ENCODE peak calls at places on chromosomes 11 and 22, in ten cellular contexts. A is Peyer's patch, N is colonic mucosa, H is ovary, D is sigmoid colon, V is tibial artery, F is neural progenitor cell, L is endothelial cell of umbilical vein, Z is heart right ventricle, C is AG04450. U is an unnamed sample.

GRCh38 chr11:12813371-12814225 is 139.4 kb downstream of the TEAD1 start:
- DNase-seq in A (no peak), N (peak; percentile 43), H (peak; percentile 83), D (peak; percentile 87), V (no peak), F (no peak), L (peak; percentile 17), Z (peak; percentile 24), C (peak; percentile 69), U (no peak)

GRCh38 chr22:19785461-19786263 is 25.1 kb downstream of the TBX1 start:
- DNase-seq in A (no peak), N (no peak), H (no peak), D (no peak), V (no peak), F (no peak), L (no peak), Z (no peak), C (no peak), U (no peak)

GRCh38 chr11:86592047-86592564 is 80.3 kb downstream of the ME3 start:
- DNase-seq in A (no peak), N (no peak), H (no peak), D (no peak), V (no peak), F (no peak), L (peak; percentile 71), Z (no peak), C (no peak), U (no peak)

GRCh38 chr11:77407613-77408012 is 66.3 kb downstream of the PAK1 start:
- DNase-seq in A (peak; percentile 85), N (peak; percentile 85), H (no peak), D (no peak), V (no peak), F (no peak), L (peak; percentile 96), Z (no peak), C (peak; percentile 41), U (no peak)

GRCh38 chr11:47667135-47667534 is 24.8 kb upstream of the MTCH2 start:
- DNase-seq in A (no peak), N (no peak), H (peak; percentile 40), D (peak; percentile 18), V (no peak), F (no peak), L (no peak), Z (no peak), C (no peak), U (no peak)

GRCh38 chr22:39985383-39986045 is 9.2 kb upstream of the FAM83F start:
- DNase-seq in A (peak; percentile 55), N (peak; percentile 60), H (no peak), D (no peak), V (no peak), F (no peak), L (no peak), Z (no peak), C (no peak), U (no peak)

GRCh38 chr11:128894685-128895084 is 3.5 kb downstream of the KCNJ5 start:
- DNase-seq in A (peak; percentile 52), N (peak; percentile 69), H (peak; percentile 57), D (peak; percentile 53), V (no peak), F (no peak), L (peak; percentile 25), Z (peak; percentile 72), C (no peak), U (peak; percentile 94)

GRCh38 chr11:124900464-124900863 is 2.8 kb upstream of the ROBO4 start:
- DNase-seq in A (no peak), N (no peak), H (no peak), D (peak; percentile 71), V (peak; percentile 46), F (no peak), L (peak; percentile 75), Z (no peak), C (peak; percentile 68), U (no peak)

GRCh38 chr22:46052801-46053562 is 76.0 kb upstream of the WNT7B start:
- DNase-seq in A (peak; percentile 69), N (peak; percentile 71), H (peak; percentile 45), D (peak; percentile 78), V (peak; percentile 55), F (no peak), L (peak; percentile 58), Z (peak; percentile 59), C (no peak), U (peak; percentile 82)

GRCh38 chr22:45237065-45237990 is 3.4 kb downstream of the KIAA0930 start:
- DNase-seq in A (no peak), N (no peak), H (no peak), D (no peak), V (no peak), F (no peak), L (no peak), Z (no peak), C (no peak), U (no peak)

GRCh38 chr11:12085371-12086251 is 24.8 kb upstream of the MICAL2 start:
- DNase-seq in A (peak; percentile 37), N (no peak), H (no peak), D (no peak), V (no peak), F (no peak), L (no peak), Z (no peak), C (no peak), U (no peak)

GRCh38 chr22:50677493-50678217 is 5.0 kb downstream of the SHANK3 start:
- DNase-seq in A (peak; percentile 37), N (no peak), H (no peak), D (no peak), V (no peak), F (no peak), L (no peak), Z (no peak), C (no peak), U (no peak)

GRCh38 chr22:46113910-46114517 is 36.3 kb upstream of the PPARA start:
- DNase-seq in A (no peak), N (no peak), H (no peak), D (peak; percentile 89), V (no peak), F (no peak), L (no peak), Z (peak; percentile 64), C (no peak), U (no peak)

GRCh38 chr11:71184421-71185210 is 67.8 kb downstream of the SHANK2 start:
- DNase-seq in A (peak; percentile 9), N (no peak), H (no peak), D (peak; percentile 48), V (peak; percentile 7), F (no peak), L (no peak), Z (no peak), C (no peak), U (no peak)

GRCh38 chr11:3916962-3917361 is 61.5 kb downstream of the STIM1 start:
- DNase-seq in A (no peak), N (peak; percentile 57), H (no peak), D (no peak), V (no peak), F (no peak), L (no peak), Z (no peak), C (no peak), U (no peak)

DNA sequence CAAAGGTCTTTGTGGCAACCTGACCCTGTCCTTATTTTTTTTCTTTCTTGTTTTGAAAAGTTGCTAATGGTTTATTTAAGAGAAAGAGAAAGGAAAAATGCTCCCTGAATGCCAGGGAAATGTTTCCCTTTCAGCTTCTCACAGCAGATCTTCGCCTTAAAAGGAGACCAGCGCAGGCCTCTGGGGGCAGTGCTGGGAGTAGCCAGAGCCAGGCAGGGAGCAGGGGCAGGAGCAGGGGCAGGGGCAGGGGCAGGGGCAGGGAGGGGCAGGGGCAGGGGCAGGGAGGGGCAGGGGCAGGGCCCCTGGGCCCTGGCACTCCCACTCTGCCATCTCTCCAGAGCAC is 5.1 kb downstream of the MOB2 start:
- DNase-seq in A (no peak), N (no peak), H (no peak), D (peak; percentile 86), V (peak; percentile 51), F (peak; percentile 42), L (no peak), Z (no peak), C (no peak), U (no peak)
- H3K27ac ChIP-seq in A (peak overlapping the region; percentile 65), N (peak overlapping the region; percentile 32), H (peak overlapping the region; percentile 51), D (peak overlapping the region; percentile 93), V (peak overlapping the region; percentile 96), F (no peak overlapping the region), L (no peak overlapping the region), Z (no peak overlapping the region), C (no peak overlapping the region), U (no peak overlapping the region)

GRCh38 chr11:120326228-120326627 is 1.1 kb downstream of the TLCD5 start:
- DNase-seq in A (no peak), N (no peak), H (no peak), D (no peak), V (no peak), F (no peak), L (no peak), Z (no peak), C (no peak), U (no peak)
- H3K4me3 ChIP-seq in A (no peak overlapping the region), N (no peak overlapping the region), H (peak overlapping the region; percentile 80), D (no peak overlapping the region), V (peak overlapping the region; percentile 90), F (peak overlapping the region; percentile 86), L (no peak overlapping the region), Z (peak overlapping the region; percentile 70), C (peak overlapping the region; percentile 70), U (no peak overlapping the region)

GRCh38 chr11:120801801-120802689 is 221.9 kb upstream of the TBCEL start:
- DNase-seq in A (peak; percentile 79), N (peak; percentile 65), H (peak; percentile 60), D (peak; percentile 72), V (peak; percentile 41), F (peak; percentile 82), L (peak; percentile 58), Z (peak; percentile 44), C (peak; percentile 15), U (peak; percentile 86)
- TF ChIP-seq CTCF in A (peak; percentile 56), N (peak; percentile 92), H (peak; percentile 74), D (peak; percentile 91), V (peak; percentile 84), F (peak; percentile 87), L (peak; percentile 91), Z (peak; percentile 72), C (peak; percentile 95), U (peak; percentile 95)

GRCh38 chr22:38419864-38420172 is 35.2 kb downstream of the KCNJ4 start:
- DNase-seq in A (no peak), N (no peak), H (no peak), D (no peak), V (no peak), F (no peak), L (no peak), Z (no peak), C (no peak), U (no peak)

GRCh38 chr22:38424525-38425080 is 30.4 kb downstream of the KCNJ4 start:
- DNase-seq in A (peak; percentile 71), N (no peak), H (no peak), D (no peak), V (no peak), F (no peak), L (no peak), Z (no peak), C (no peak), U (no peak)

GRCh38 chr22:38420734-38421133 is 34.3 kb downstream of the KCNJ4 start:
- DNase-seq in A (no peak), N (no peak), H (no peak), D (no peak), V (no peak), F (no peak), L (no peak), Z (no peak), C (no peak), U (no peak)

GRCh38 chr22:38423512-38424503 is 31.2 kb downstream of the KCNJ4 start:
- DNase-seq in A (peak; percentile 65), N (peak; percentile 47), H (no peak), D (no peak), V (no peak), F (no peak), L (no peak), Z (no peak), C (no peak), U (no peak)

GRCh38 chr22:38422615-38423511 is 32.1 kb downstream of the KCNJ4 start:
- DNase-seq in A (peak; percentile 56), N (peak; percentile 41), H (no peak), D (no peak), V (no peak), F (no peak), L (no peak), Z (no peak), C (no peak), U (no peak)
- H3K27ac ChIP-seq in A (peak overlapping the region; percentile 88), N (no peak overlapping the region), H (no peak overlapping the region), D (no peak overlapping the region), V (no peak overlapping the region), F (no peak overlapping the region), L (no peak overlapping the region), Z (no peak overlapping the region), C (no peak overlapping the region), U (no peak overlapping the region)

U was measured in pancreas.